ENCODE peak calls at places on chromosomes 6 and 20, in eight cellular contexts. B is NCI-H2081; F is stimulated activated CD4-positive, alpha-beta T cell treated with anti-CD3 and anti-CD28 coated beads, Interleukin-15, amount 100 ng/mL, for 1 hour; A is activated T-helper 2 cell treated with anti-CD3 and anti-CD28 coated beads, Interferon-gamma antibody, Interleukin-2, Interleukin-4, amounts not matched to agents 10 μg/mL and 5 μg/mL and 100 μg/mL, durations not matched to agents 14 hours and 24 hours and 36 hours; K is mucosa of descending colon; W is OCI-LY7; U is C1 segment of cervical spinal cord; Z is putamen. N is an unnamed sample.

GRCh38 chr6:33075208-33075567 is 602 bp upstream of the HLA-DPB1 start:
- DNase-seq in B (no peak), F (no peak), A (no peak), K (no peak), W (peak), U (no peak), Z (no peak), N (no peak)

GRCh38 chr20:50251383-50251748 is 60.7 kb downstream of the CEBPB start:
- DNase-seq in B (no peak), F (no peak), A (no peak), K (no peak), W (no peak), U (no peak), Z (no peak), N (no peak)

GRCh38 chr6:168196385-168196860 is 117.4 kb upstream of the FRMD1 start:
- DNase-seq in B (peak), F (no peak), A (no peak), K (no peak), W (no peak), U (no peak), Z (no peak), N (no peak)

GRCh38 chr6:165889636-165890403 is 226.8 kb upstream of the PDE10A start:
- DNase-seq in B (no peak), F (no peak), A (no peak), K (no peak), W (peak), U (no peak), Z (no peak), N (peak)

GRCh38 chr20:7214081-7214740 is 446.7 kb downstream of the BMP2 start:
- DNase-seq in B (no peak), F (no peak), A (no peak), K (no peak), W (no peak), U (no peak), Z (no peak), N (no peak)

GRCh38 chr6:125363360-125364121 is 61.8 kb upstream of the HDDC2 start:
- DNase-seq in B (peak), F (no peak), A (no peak), K (peak), W (no peak), U (peak), Z (peak), N (peak)

GRCh38 chr20:50369225-50370035 is 140.8 kb upstream of the PTPN1 start:
- DNase-seq in B (no peak), F (no peak), A (no peak), K (peak), W (no peak), U (no peak), Z (no peak), N (no peak)

GRCh38 chr6:21537660-21538059 is 55.9 kb upstream of the SOX4 start:
- DNase-seq in B (no peak), F (no peak), A (no peak), K (no peak), W (no peak), U (no peak), Z (no peak), N (no peak)

GRCh38 chr6:56642366-56643261 is at the start of gene DST:
- DNase-seq in B (no peak), F (no peak), A (no peak), K (no peak), W (no peak), U (no peak), Z (no peak), N (peak)

GRCh38 chr6:64257586-64257985 is 622.0 kb downstream of the PHF3 start:
- DNase-seq in B (no peak), F (no peak), A (no peak), K (no peak), W (no peak), U (no peak), Z (no peak), N (no peak)

GRCh38 chr6:2857580-2858337 is 16.1 kb upstream of the SERPINB1 start:
- DNase-seq in B (no peak), F (peak), A (peak), K (peak), W (peak), U (peak), Z (no peak), N (peak)